ENCODE peak calls at places on chromosomes 4 and X, in five cellular contexts. H, T, G, J and C are unnamed samples.

GRCh38 chrX:69107231-69107739 is 58.0 kb downstream of the PJA1 start:
- DNase-seq in H (peak), T (no peak), G (no peak), J (no peak), C (no peak)

GRCh38 chr4:177256950-177257349 is 52.7 kb upstream of the NEIL3 start:
- DNase-seq in H (no peak), T (no peak), G (no peak), J (no peak), C (no peak)

GRCh38 chrX:108439434-108439883 is at the start of gene COL4A5:
- DNase-seq in H (peak), T (no peak), G (peak), J (peak), C (peak)

GRCh38 chr4:115113382-115114106 is at the start of gene NDST4:
- DNase-seq in H (no peak), T (no peak), G (no peak), J (no peak), C (peak)

GRCh38 chr4:168682898-168683500 is 186.1 kb downstream of the PALLD start:
- DNase-seq in H (no peak), T (no peak), G (no peak), J (no peak), C (no peak)

GRCh38 chrX:65985211-65985610 is 54.7 kb downstream of the VSIG4 start:
- DNase-seq in H (no peak), T (no peak), G (no peak), J (no peak), C (no peak)

GRCh38 chr4:111494471-111494870 is 650.8 kb upstream of the FAM241A start:
- DNase-seq in H (no peak), T (no peak), G (no peak), J (no peak), C (no peak)

GRCh38 chr4:165970703-165971420 is 97.8 kb downstream of the TLL1 start:
- DNase-seq in H (no peak), T (no peak), G (no peak), J (no peak), C (no peak)

GRCh38 chrX:10041383-10041782 is 74.2 kb downstream of the CLDN34 start:
- DNase-seq in H (no peak), T (no peak), G (no peak), J (no peak), C (no peak)

GRCh38 chr4:60579335-60579734 is 620.8 kb upstream of the ADGRL3 start:
- DNase-seq in H (no peak), T (no peak), G (no peak), J (no peak), C (no peak)

GRCh38 chr4:71300964-71301363 is 37.9 kb upstream of the SLC4A4 start:
- DNase-seq in H (no peak), T (no peak), G (no peak), J (no peak), C (no peak)

GRCh38 chrX:44568196-44568595 is 25.5 kb upstream of the FUNDC1 start:
- DNase-seq in H (no peak), T (no peak), G (no peak), J (no peak), C (no peak)
- TF ChIP-seq POLR2AphosphoS5 in H (no peak), T (no peak), G (no peak), J (no peak), C (no peak)

DNA sequence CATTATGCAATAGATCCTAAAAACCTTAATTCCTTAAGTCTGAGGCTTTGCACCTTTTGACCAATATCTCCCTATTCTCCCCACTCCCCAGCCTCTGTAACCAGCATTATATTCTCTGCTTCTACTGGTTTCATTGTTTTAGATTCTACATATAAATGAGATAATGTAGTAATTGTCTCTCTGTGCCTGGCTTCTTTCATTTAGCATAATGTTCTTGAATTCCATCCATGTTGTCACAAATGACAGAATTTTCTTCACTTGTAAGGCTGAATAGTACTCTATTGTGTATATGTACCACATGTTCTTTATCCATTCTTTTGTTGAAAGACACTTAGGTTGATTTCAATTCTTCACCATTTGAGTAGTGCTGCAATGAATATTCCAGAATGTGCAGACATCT is 66.0 kb downstream of the MAGEC1 start:
- DNase-seq in H (no peak), T (no peak), G (no peak), J (no peak), C (no peak)
- H3K27ac ChIP-seq in H (no peak), T (no peak), G (no peak), J (no peak), C (no peak)

GRCh38 chrX:12819231-12819630 is 28.0 kb downstream of the PRPS2 start:
- DNase-seq in H (no peak), T (no peak), G (no peak), J (no peak), C (no peak)

GRCh38 chrX:12825801-12826200 is 34.6 kb downstream of the PRPS2 start:
- DNase-seq in H (no peak), T (no peak), G (no peak), J (no peak), C (no peak)

GRCh38 chrX:12820737-12821136 is 29.5 kb downstream of the PRPS2 start:
- DNase-seq in H (no peak), T (no peak), G (no peak), J (no peak), C (no peak)

GRCh38 chrX:12824944-12825343 is 33.7 kb downstream of the PRPS2 start:
- DNase-seq in H (no peak), T (no peak), G (no peak), J (no peak), C (no peak)
- TF ChIP-seq POLR2AphosphoS5 in H (no peak), T (no peak), G (no peak), J (no peak), C (no peak)

GRCh38 chr4:99586747-99587146 is 12.1 kb downstream of the MTTP start:
- DNase-seq in H (no peak), T (no peak), G (no peak), J (no peak), C (no peak)

GRCh38 chr4:99587302-99587701 is 12.7 kb downstream of the MTTP start:
- DNase-seq in H (no peak), T (no peak), G (no peak), J (no peak), C (no peak)

GRCh38 chr4:99586322-99586721 is 11.7 kb downstream of the MTTP start:
- DNase-seq in H (no peak), T (no peak), G (no peak), J (no peak), C (no peak)

GRCh38 chr4:99585521-99585920 is 10.9 kb downstream of the MTTP start:
- DNase-seq in H (no peak), T (no peak), G (no peak), J (no peak), C (no peak)

DNA sequence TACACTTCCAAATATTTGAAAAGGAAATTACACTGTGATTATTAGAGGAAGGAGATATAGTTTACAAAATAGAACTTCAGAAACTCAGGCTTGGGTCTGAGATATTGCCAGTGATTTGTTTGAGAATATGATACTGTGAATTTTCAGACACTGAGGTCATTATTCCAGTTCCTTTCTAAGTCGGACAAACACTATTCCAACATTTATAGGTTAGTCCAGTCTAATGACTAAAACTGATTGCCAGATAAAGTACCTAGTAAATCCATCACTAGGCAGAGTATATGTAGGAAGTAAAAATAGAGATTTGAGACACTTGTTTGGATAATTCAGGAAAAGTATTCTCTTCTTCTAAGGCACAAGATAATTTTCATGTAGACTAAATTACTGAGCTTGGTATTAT is 13.2 kb downstream of the MTTP start:
- DNase-seq in H (no peak), T (no peak), G (no peak), J (no peak), C (no peak)
- H3K27ac ChIP-seq in H (no peak), T (no peak), G (no peak), J (no peak), C (no peak)

GRCh38 chrX:131762802-131763234 is 218.9 kb downstream of the OR13H1 start:
- DNase-seq in H (peak), T (no peak), G (no peak), J (no peak), C (no peak)

GRCh38 chrX:131764224-131764623 is 220.3 kb downstream of the OR13H1 start:
- DNase-seq in H (no peak), T (no peak), G (no peak), J (no peak), C (no peak)

GRCh38 chrX:131763674-131764073 is 219.8 kb downstream of the OR13H1 start:
- DNase-seq in H (no peak), T (no peak), G (no peak), J (no peak), C (no peak)
- TF ChIP-seq POLR2AphosphoS5 in H (no peak), T (no peak), G (no peak), J (no peak), C (no peak)

GRCh38 chr4:76060506-76060905 is 14.0 kb upstream of the ART3 start:
- DNase-seq in H (no peak), T (no peak), G (no peak), J (no peak), C (no peak)

GRCh38 chr4:76058302-76058701 is 16.2 kb upstream of the ART3 start:
- DNase-seq in H (no peak), T (no peak), G (no peak), J (no peak), C (no peak)

GRCh38 chr4:76061421-76061820 is 13.1 kb upstream of the ART3 start:
- DNase-seq in H (no peak), T (no peak), G (no peak), J (no peak), C (no peak)

GRCh38 chr4:76058888-76059426 is 15.6 kb upstream of the ART3 start:
- DNase-seq in H (peak), T (no peak), G (peak), J (no peak), C (no peak)

GRCh38 chr4:76059750-76060149 is 14.8 kb upstream of the ART3 start:
- DNase-seq in H (no peak), T (no peak), G (no peak), J (no peak), C (no peak)
- H3K27ac ChIP-seq in H (no peak), T (no peak), G (no peak), J (no peak), C (no peak)